ENCODE peak calls at places on chromosome 1, in six cellular contexts. One of them, this sample, is unnamed.

GRCh38 chr1:174005032-174005431 is 17.1 kb downstream of the RC3H1 start:
- DNase-seq in nephron progenitor cell: no peak
- DNase-seq in activated CD8-positive, alpha-beta memory T cell treated with anti-CD3 and anti-CD28 coated beads for 4 hours: no peak
- DNase-seq in NCI-H1105 treated with DMSO at 0.1 percent for 48 hours: peak
- DNase-seq in LoVo: no peak
- DNase-seq in CD8-positive, alpha-beta memory T cell: no peak
- DNase-seq in this sample: no peak

GRCh38 chr1:167627615-167627864 is 2.5 kb upstream of the RCSD1 start:
- DNase-seq in CD8-positive, alpha-beta memory T cell: no peak
- DNase-seq in NCI-H1105 treated with DMSO at 0.1 percent for 48 hours: no peak
- DNase-seq in LoVo: no peak
- DNase-seq in nephron progenitor cell: no peak
- DNase-seq in activated CD8-positive, alpha-beta memory T cell treated with anti-CD3 and anti-CD28 coated beads for 4 hours: no peak
- DNase-seq in this sample: no peak

GRCh38 chr1:184745929-184746583 is 8.6 kb downstream of the EDEM3 start:
- DNase-seq in activated CD8-positive, alpha-beta memory T cell treated with anti-CD3 and anti-CD28 coated beads for 4 hours: no peak
- DNase-seq in nephron progenitor cell: no peak
- DNase-seq in LoVo: no peak
- DNase-seq in CD8-positive, alpha-beta memory T cell: peak
- DNase-seq in NCI-H1105 treated with DMSO at 0.1 percent for 48 hours: no peak
- DNase-seq in this sample: no peak

GRCh38 chr1:21305155-21305899 is 15.1 kb upstream of the ECE1 start:
- DNase-seq in NCI-H1105 treated with DMSO at 0.1 percent for 48 hours: no peak
- DNase-seq in CD8-positive, alpha-beta memory T cell: no peak
- DNase-seq in activated CD8-positive, alpha-beta memory T cell treated with anti-CD3 and anti-CD28 coated beads for 4 hours: no peak
- DNase-seq in nephron progenitor cell: no peak
- DNase-seq in LoVo: no peak
- DNase-seq in this sample: no peak

GRCh38 chr1:21811875-21812305 is at the start of gene LDLRAD2:
- DNase-seq in activated CD8-positive, alpha-beta memory T cell treated with anti-CD3 and anti-CD28 coated beads for 4 hours: no peak
- DNase-seq in CD8-positive, alpha-beta memory T cell: no peak
- DNase-seq in nephron progenitor cell: no peak
- DNase-seq in LoVo: no peak
- DNase-seq in NCI-H1105 treated with DMSO at 0.1 percent for 48 hours: no peak
- DNase-seq in this sample: peak

GRCh38 chr1:208997726-208998312 is 585.7 kb upstream of the CAMK1G start:
- DNase-seq in CD8-positive, alpha-beta memory T cell: no peak
- DNase-seq in NCI-H1105 treated with DMSO at 0.1 percent for 48 hours: no peak
- DNase-seq in nephron progenitor cell: no peak
- DNase-seq in activated CD8-positive, alpha-beta memory T cell treated with anti-CD3 and anti-CD28 coated beads for 4 hours: no peak
- DNase-seq in LoVo: no peak
- DNase-seq in this sample: no peak

GRCh38 chr1:232561381-232561780 is 68.6 kb downstream of the SIPA1L2 start:
- DNase-seq in LoVo: no peak
- DNase-seq in CD8-positive, alpha-beta memory T cell: no peak
- DNase-seq in activated CD8-positive, alpha-beta memory T cell treated with anti-CD3 and anti-CD28 coated beads for 4 hours: no peak
- DNase-seq in NCI-H1105 treated with DMSO at 0.1 percent for 48 hours: no peak
- DNase-seq in nephron progenitor cell: no peak
- DNase-seq in this sample: no peak

GRCh38 chr1:87705233-87705632 is 376.6 kb downstream of the LMO4 start:
- DNase-seq in CD8-positive, alpha-beta memory T cell: no peak
- DNase-seq in LoVo: no peak
- DNase-seq in activated CD8-positive, alpha-beta memory T cell treated with anti-CD3 and anti-CD28 coated beads for 4 hours: no peak
- DNase-seq in NCI-H1105 treated with DMSO at 0.1 percent for 48 hours: no peak
- DNase-seq in nephron progenitor cell: no peak
- DNase-seq in this sample: no peak

GRCh38 chr1:83702349-83702748 is 296.6 kb downstream of the TTLL7 start:
- DNase-seq in CD8-positive, alpha-beta memory T cell: no peak
- DNase-seq in LoVo: no peak
- DNase-seq in NCI-H1105 treated with DMSO at 0.1 percent for 48 hours: no peak
- DNase-seq in nephron progenitor cell: no peak
- DNase-seq in activated CD8-positive, alpha-beta memory T cell treated with anti-CD3 and anti-CD28 coated beads for 4 hours: no peak
- DNase-seq in this sample: no peak

GRCh38 chr1:197598935-197599334 is 176.3 kb downstream of the DENND1B start:
- DNase-seq in activated CD8-positive, alpha-beta memory T cell treated with anti-CD3 and anti-CD28 coated beads for 4 hours: no peak
- DNase-seq in LoVo: no peak
- DNase-seq in CD8-positive, alpha-beta memory T cell: no peak
- DNase-seq in nephron progenitor cell: no peak
- DNase-seq in NCI-H1105 treated with DMSO at 0.1 percent for 48 hours: peak
- DNase-seq in this sample: no peak

GRCh38 chr1:54298284-54299033 is 98.5 kb downstream of the MRPL37 start:
- DNase-seq in LoVo: peak
- DNase-seq in nephron progenitor cell: no peak
- DNase-seq in NCI-H1105 treated with DMSO at 0.1 percent for 48 hours: no peak
- DNase-seq in activated CD8-positive, alpha-beta memory T cell treated with anti-CD3 and anti-CD28 coated beads for 4 hours: no peak
- DNase-seq in CD8-positive, alpha-beta memory T cell: no peak
- DNase-seq in this sample: no peak

GRCh38 chr1:234585333-234586055 is 24.5 kb downstream of the IRF2BP2 start:
- DNase-seq in activated CD8-positive, alpha-beta memory T cell treated with anti-CD3 and anti-CD28 coated beads for 4 hours: no peak
- DNase-seq in LoVo: no peak
- DNase-seq in CD8-positive, alpha-beta memory T cell: no peak
- DNase-seq in nephron progenitor cell: no peak
- DNase-seq in NCI-H1105 treated with DMSO at 0.1 percent for 48 hours: no peak
- DNase-seq in this sample: no peak

GRCh38 chr1:35925741-35926140 is 5.2 kb upstream of the AGO3 start:
- DNase-seq in nephron progenitor cell: no peak
- DNase-seq in LoVo: no peak
- DNase-seq in CD8-positive, alpha-beta memory T cell: no peak
- DNase-seq in activated CD8-positive, alpha-beta memory T cell treated with anti-CD3 and anti-CD28 coated beads for 4 hours: no peak
- DNase-seq in NCI-H1105 treated with DMSO at 0.1 percent for 48 hours: no peak
- DNase-seq in this sample: no peak

GRCh38 chr1:232954594-232955365 is 4.4 kb downstream of the NTPCR start:
- DNase-seq in CD8-positive, alpha-beta memory T cell: no peak
- DNase-seq in LoVo: no peak
- DNase-seq in activated CD8-positive, alpha-beta memory T cell treated with anti-CD3 and anti-CD28 coated beads for 4 hours: no peak
- DNase-seq in NCI-H1105 treated with DMSO at 0.1 percent for 48 hours: no peak
- DNase-seq in nephron progenitor cell: no peak
- DNase-seq in this sample: no peak